ENCODE peak calls at places on chromosomes 11 and 22, in five cellular contexts. W, B, F, Z and E are unnamed samples.
A peak's percentile ranks its signal among the peaks of the same experiment; 100 is the strongest.

GRCh38 chr11:46003647-46004046 is 81.2 kb downstream of the LARGE2 start:
- DNase-seq in W (no peak), B (no peak), F (no peak), Z (no peak), E (no peak)

GRCh38 chr11:130817608-130817944 is 98.7 kb downstream of the SNX19 start:
- DNase-seq in W (no peak), B (no peak), F (no peak), Z (no peak), E (no peak)

GRCh38 chr11:122637538-122637937 is 18.0 kb upstream of the UBASH3B start:
- DNase-seq in W (no peak), B (no peak), F (no peak), Z (no peak), E (no peak)

GRCh38 chr11:36719708-36720107 is 121.7 kb upstream of the RAG2 start:
- DNase-seq in W (no peak), B (no peak), F (no peak), Z (no peak), E (no peak)

GRCh38 chr11:124890701-124891389 is 6.8 kb downstream of the ROBO4 start:
- DNase-seq in W (no peak), B (no peak), F (peak; percentile 43), Z (no peak), E (no peak)

GRCh38 chr11:120937501-120937900 is 86.4 kb upstream of the TBCEL start:
- DNase-seq in W (no peak), B (no peak), F (no peak), Z (no peak), E (no peak)

GRCh38 chr11:132114185-132114584 is 743.8 kb downstream of the NTM start:
- DNase-seq in W (no peak), B (no peak), F (peak; percentile 78), Z (peak; percentile 77), E (no peak)

GRCh38 chr11:67387074-67387473 is 4.7 kb upstream of the RAD9A start:
- DNase-seq in W (no peak), B (no peak), F (no peak), Z (no peak), E (no peak)

GRCh38 chr11:19868281-19868821 is 155.7 kb downstream of the NAV2 start:
- DNase-seq in W (no peak), B (no peak), F (no peak), Z (no peak), E (no peak)

GRCh38 chr22:32469799-32470212 is 4.8 kb upstream of the FBXO7 start:
- DNase-seq in W (no peak), B (no peak), F (peak; percentile 89), Z (no peak), E (peak; percentile 7)

GRCh38 chr11:85096939-85097338 is 530.2 kb downstream of the DLG2 start:
- DNase-seq in W (no peak), B (no peak), F (no peak), Z (no peak), E (no peak)

GRCh38 chr11:12090761-12091261 is 19.6 kb upstream of the MICAL2 start:
- DNase-seq in W (no peak), B (no peak), F (peak; percentile 79), Z (no peak), E (no peak)

GRCh38 chr11:108960498-108960897 is 295.6 kb downstream of the DDX10 start:
- DNase-seq in W (no peak), B (no peak), F (peak; percentile 68), Z (peak; percentile 66), E (no peak)

GRCh38 chr22:47294222-47294532 is 531.7 kb downstream of the TBC1D22A start:
- DNase-seq in W (no peak), B (no peak), F (no peak), Z (no peak), E (no peak)

GRCh38 chr11:119315139-119316016 is 1.6 kb downstream of the MCAM start:
- DNase-seq in W (peak; percentile 34), B (no peak), F (peak; percentile 91), Z (peak; percentile 82), E (no peak)

GRCh38 chr11:128896356-128896755 is 5.2 kb downstream of the KCNJ5 start:
- DNase-seq in W (no peak), B (no peak), F (no peak), Z (no peak), E (no peak)

GRCh38 chr11:130244851-130245250 is 69.9 kb downstream of the ZBTB44 start:
- DNase-seq in W (no peak), B (no peak), F (no peak), Z (no peak), E (no peak)

GRCh38 chr11:117328414-117329010 is 858 bp downstream of the CEP164 start:
- DNase-seq in W (no peak), B (peak; percentile 36), F (peak; percentile 74), Z (peak; percentile 30), E (peak; percentile 21)

GRCh38 chr11:62652156-62653006 is 721 bp downstream of the INTS5 start:
- DNase-seq in W (peak; percentile 21), B (no peak), F (no peak), Z (no peak), E (no peak)

GRCh38 chr11:1422481-1422880 is 32.7 kb downstream of the BRSK2 start:
- DNase-seq in W (no peak), B (no peak), F (peak; percentile 71), Z (no peak), E (no peak)

GRCh38 chr11:73951797-73952196 is 971 bp downstream of the DNAJB13 start:
- DNase-seq in W (no peak), B (no peak), F (no peak), Z (no peak), E (no peak)

GRCh38 chr11:120784566-120785251 is 239.2 kb upstream of the TBCEL start:
- DNase-seq in W (no peak), B (no peak), F (peak; percentile 38), Z (no peak), E (no peak)